ENCODE peak calls at places on chromosomes 3 and 15, in seven cellular contexts. One of them, this sample, is unnamed.

GRCh38 chr3:177629276-177629675 is 432.0 kb upstream of the TBL1XR1 start:
- DNase-seq in neuronal stem cell: no peak
- DNase-seq in SK-N-SH: no peak
- DNase-seq in choroid plexus epithelial cell: no peak
- DNase-seq in AG09309: no peak
- DNase-seq in heart left ventricle: no peak
- DNase-seq in HepG2: no peak
- DNase-seq in this sample: no peak

GRCh38 chr3:117817103-117817502 is 1107.5 kb downstream of the TUSC7 start:
- DNase-seq in neuronal stem cell: no peak
- DNase-seq in SK-N-SH: no peak
- DNase-seq in choroid plexus epithelial cell: no peak
- DNase-seq in AG09309: no peak
- DNase-seq in heart left ventricle: no peak
- DNase-seq in HepG2: no peak
- DNase-seq in this sample: no peak

GRCh38 chr15:65383991-65384390 is 6.2 kb upstream of the IGDCC3 start:
- DNase-seq in neuronal stem cell: no peak
- DNase-seq in SK-N-SH: no peak
- DNase-seq in choroid plexus epithelial cell: no peak
- DNase-seq in AG09309: no peak
- DNase-seq in heart left ventricle: no peak
- DNase-seq in HepG2: no peak
- DNase-seq in this sample: no peak

GRCh38 chr3:57652203-57652602 is 40.7 kb downstream of the DENND6A start:
- DNase-seq in neuronal stem cell: no peak
- DNase-seq in SK-N-SH: no peak
- DNase-seq in choroid plexus epithelial cell: peak; percentile 23
- DNase-seq in AG09309: no peak
- DNase-seq in heart left ventricle: no peak
- DNase-seq in HepG2: no peak
- DNase-seq in this sample: no peak

GRCh38 chr15:38521316-38521715 is 43.3 kb downstream of the RASGRP1 start:
- DNase-seq in neuronal stem cell: no peak
- DNase-seq in SK-N-SH: peak; percentile 9
- DNase-seq in choroid plexus epithelial cell: no peak
- DNase-seq in AG09309: no peak
- DNase-seq in heart left ventricle: no peak
- DNase-seq in HepG2: no peak
- DNase-seq in this sample: no peak

GRCh38 chr3:107372506-107372905 is 4.7 kb upstream of the CCDC54 start:
- DNase-seq in neuronal stem cell: no peak
- DNase-seq in SK-N-SH: no peak
- DNase-seq in choroid plexus epithelial cell: no peak
- DNase-seq in AG09309: no peak
- DNase-seq in heart left ventricle: no peak
- DNase-seq in HepG2: no peak
- DNase-seq in this sample: no peak

GRCh38 chr3:136326316-136326715 is 76.2 kb downstream of the PCCB start:
- DNase-seq in neuronal stem cell: no peak
- DNase-seq in SK-N-SH: no peak
- DNase-seq in choroid plexus epithelial cell: no peak
- DNase-seq in AG09309: no peak
- DNase-seq in heart left ventricle: no peak
- DNase-seq in HepG2: no peak
- DNase-seq in this sample: no peak

GRCh38 chr15:95972136-95972553 is 358.4 kb upstream of the NR2F2 start:
- DNase-seq in neuronal stem cell: no peak
- DNase-seq in SK-N-SH: no peak
- DNase-seq in choroid plexus epithelial cell: peak; percentile 91
- DNase-seq in AG09309: peak; percentile 79
- DNase-seq in heart left ventricle: no peak
- DNase-seq in HepG2: no peak
- DNase-seq in this sample: peak; percentile 16

GRCh38 chr3:69325151-69325550 is 60.7 kb downstream of the FRMD4B start:
- DNase-seq in neuronal stem cell: no peak
- DNase-seq in SK-N-SH: no peak
- DNase-seq in choroid plexus epithelial cell: no peak
- DNase-seq in AG09309: no peak
- DNase-seq in heart left ventricle: no peak
- DNase-seq in HepG2: no peak
- DNase-seq in this sample: no peak

GRCh38 chr3:185152433-185153169 is at the start of gene C3orf70:
- DNase-seq in neuronal stem cell: peak; percentile 54
- DNase-seq in SK-N-SH: peak; percentile 88
- DNase-seq in choroid plexus epithelial cell: peak; percentile 47
- DNase-seq in AG09309: no peak
- DNase-seq in heart left ventricle: peak; percentile 64
- DNase-seq in HepG2: no peak
- DNase-seq in this sample: peak; percentile 9

GRCh38 chr3:69370945-69371301 is 15.0 kb downstream of the FRMD4B start:
- DNase-seq in neuronal stem cell: no peak
- DNase-seq in SK-N-SH: no peak
- DNase-seq in choroid plexus epithelial cell: no peak
- DNase-seq in AG09309: no peak
- DNase-seq in heart left ventricle: no peak
- DNase-seq in HepG2: no peak
- DNase-seq in this sample: no peak

GRCh38 chr15:55106155-55106554 is 90.6 kb downstream of the RSL24D1 start:
- DNase-seq in neuronal stem cell: no peak
- DNase-seq in SK-N-SH: no peak
- DNase-seq in choroid plexus epithelial cell: no peak
- DNase-seq in AG09309: no peak
- DNase-seq in heart left ventricle: no peak
- DNase-seq in HepG2: no peak
- DNase-seq in this sample: no peak

GRCh38 chr3:133999891-134000685 is 29.6 kb downstream of the SLCO2A1 start:
- DNase-seq in neuronal stem cell: no peak
- DNase-seq in SK-N-SH: no peak
- DNase-seq in choroid plexus epithelial cell: no peak
- DNase-seq in AG09309: no peak
- DNase-seq in heart left ventricle: no peak
- DNase-seq in HepG2: no peak
- DNase-seq in this sample: no peak

GRCh38 chr3:133996996-133997395 is 32.7 kb downstream of the SLCO2A1 start:
- DNase-seq in neuronal stem cell: no peak
- DNase-seq in SK-N-SH: no peak
- DNase-seq in choroid plexus epithelial cell: no peak
- DNase-seq in AG09309: no peak
- DNase-seq in heart left ventricle: no peak
- DNase-seq in HepG2: no peak
- DNase-seq in this sample: no peak

GRCh38 chr3:133997871-133998635 is 31.7 kb downstream of the SLCO2A1 start:
- DNase-seq in neuronal stem cell: no peak
- DNase-seq in SK-N-SH: no peak
- DNase-seq in choroid plexus epithelial cell: no peak
- DNase-seq in AG09309: no peak
- DNase-seq in heart left ventricle: no peak
- DNase-seq in HepG2: no peak
- DNase-seq in this sample: no peak

GRCh38 chr3:134001251-134001650 is 28.5 kb downstream of the SLCO2A1 start:
- DNase-seq in neuronal stem cell: no peak
- DNase-seq in SK-N-SH: no peak
- DNase-seq in choroid plexus epithelial cell: no peak
- DNase-seq in AG09309: no peak
- DNase-seq in heart left ventricle: no peak
- DNase-seq in HepG2: no peak
- DNase-seq in this sample: no peak

GRCh38 chr3:133998691-133999241 is 31.0 kb downstream of the SLCO2A1 start:
- DNase-seq in neuronal stem cell: no peak
- DNase-seq in SK-N-SH: no peak
- DNase-seq in choroid plexus epithelial cell: no peak
- DNase-seq in AG09309: no peak
- DNase-seq in heart left ventricle: no peak
- DNase-seq in HepG2: no peak
- DNase-seq in this sample: no peak
- H3K4me3 ChIP-seq in neuronal stem cell: no peak overlapping the region
- H3K4me3 ChIP-seq in SK-N-SH: no peak overlapping the region
- H3K4me3 ChIP-seq in choroid plexus epithelial cell: no peak overlapping the region
- H3K4me3 ChIP-seq in AG09309: no peak overlapping the region
- H3K4me3 ChIP-seq in heart left ventricle: no peak overlapping the region
- H3K4me3 ChIP-seq in HepG2: no peak overlapping the region
- H3K4me3 ChIP-seq in this sample: no peak overlapping the region

GRCh38 chr3:49131040-49131439 is 1.8 kb downstream of the LAMB2 start:
- DNase-seq in neuronal stem cell: no peak
- DNase-seq in SK-N-SH: no peak
- DNase-seq in choroid plexus epithelial cell: no peak
- DNase-seq in AG09309: no peak
- DNase-seq in heart left ventricle: no peak
- DNase-seq in HepG2: no peak
- DNase-seq in this sample: no peak

GRCh38 chr3:49131576-49131975 is 1.3 kb downstream of the LAMB2 start:
- DNase-seq in neuronal stem cell: no peak
- DNase-seq in SK-N-SH: no peak
- DNase-seq in choroid plexus epithelial cell: no peak
- DNase-seq in AG09309: no peak
- DNase-seq in heart left ventricle: no peak
- DNase-seq in HepG2: no peak
- DNase-seq in this sample: no peak

GRCh38 chr3:49133226-49133951 is 539 bp upstream of the LAMB2 start:
- DNase-seq in neuronal stem cell: peak; percentile 85
- DNase-seq in SK-N-SH: peak; percentile 89
- DNase-seq in choroid plexus epithelial cell: peak; percentile 92
- DNase-seq in AG09309: peak; percentile 62
- DNase-seq in heart left ventricle: peak; percentile 91
- DNase-seq in HepG2: peak; percentile 80
- DNase-seq in this sample: peak; percentile 76

GRCh38 chr3:49132073-49132436 is 795 bp downstream of the LAMB2 start:
- DNase-seq in neuronal stem cell: no peak
- DNase-seq in SK-N-SH: no peak
- DNase-seq in choroid plexus epithelial cell: no peak
- DNase-seq in AG09309: no peak
- DNase-seq in heart left ventricle: no peak
- DNase-seq in HepG2: no peak
- DNase-seq in this sample: no peak

GRCh38 chr3:49132437-49133225 is at the start of gene LAMB2:
- DNase-seq in neuronal stem cell: peak; percentile 83
- DNase-seq in SK-N-SH: peak; percentile 86
- DNase-seq in choroid plexus epithelial cell: peak; percentile 76
- DNase-seq in AG09309: peak; percentile 58
- DNase-seq in heart left ventricle: peak; percentile 86
- DNase-seq in HepG2: peak; percentile 79
- DNase-seq in this sample: peak; percentile 37
- H3K4me3 ChIP-seq in neuronal stem cell: peak within 1 kb of the TSS; percentile 84
- H3K4me3 ChIP-seq in SK-N-SH: peak within 1 kb of the TSS; percentile 81
- H3K4me3 ChIP-seq in choroid plexus epithelial cell: peak within 1 kb of the TSS; percentile 92
- H3K4me3 ChIP-seq in AG09309: peak within 1 kb of the TSS; percentile 83
- H3K4me3 ChIP-seq in heart left ventricle: peak within 1 kb of the TSS; percentile 88
- H3K4me3 ChIP-seq in HepG2: peak within 1 kb of the TSS; percentile 72
- H3K4me3 ChIP-seq in this sample: peak within 1 kb of the TSS; percentile 94

GRCh38 chr15:40469776-40470390 is 901 bp upstream of the CHST14 start:
- DNase-seq in neuronal stem cell: no peak
- DNase-seq in SK-N-SH: peak; percentile 46
- DNase-seq in choroid plexus epithelial cell: no peak
- DNase-seq in AG09309: no peak
- DNase-seq in heart left ventricle: no peak
- DNase-seq in HepG2: no peak
- DNase-seq in this sample: no peak
- H3K4me3 ChIP-seq in neuronal stem cell: peak overlapping the region; percentile 73
- H3K4me3 ChIP-seq in SK-N-SH: peak overlapping the region; percentile 51
- H3K4me3 ChIP-seq in choroid plexus epithelial cell: no peak overlapping the region
- H3K4me3 ChIP-seq in AG09309: no peak overlapping the region
- H3K4me3 ChIP-seq in heart left ventricle: peak overlapping the region; percentile 85
- H3K4me3 ChIP-seq in HepG2: no peak overlapping the region
- H3K4me3 ChIP-seq in this sample: peak overlapping the region; percentile 67

GRCh38 chr15:51736069-51736468 is 1.4 kb downstream of the LYSMD2 start:
- DNase-seq in neuronal stem cell: no peak
- DNase-seq in SK-N-SH: peak; percentile 14
- DNase-seq in choroid plexus epithelial cell: no peak
- DNase-seq in AG09309: no peak
- DNase-seq in heart left ventricle: no peak
- DNase-seq in HepG2: no peak
- DNase-seq in this sample: no peak
- H3K4me3 ChIP-seq in neuronal stem cell: no peak overlapping the region
- H3K4me3 ChIP-seq in SK-N-SH: peak overlapping the region; percentile 51
- H3K4me3 ChIP-seq in choroid plexus epithelial cell: no peak overlapping the region
- H3K4me3 ChIP-seq in AG09309: no peak overlapping the region
- H3K4me3 ChIP-seq in heart left ventricle: peak overlapping the region; percentile 74
- H3K4me3 ChIP-seq in HepG2: no peak overlapping the region
- H3K4me3 ChIP-seq in this sample: no peak overlapping the region

GRCh38 chr3:44509393-44509921 is 32.0 kb upstream of the ZNF445 start:
- DNase-seq in neuronal stem cell: peak; percentile 17
- DNase-seq in SK-N-SH: peak; percentile 30
- DNase-seq in choroid plexus epithelial cell: peak; percentile 8
- DNase-seq in AG09309: no peak
- DNase-seq in heart left ventricle: no peak
- DNase-seq in HepG2: no peak
- DNase-seq in this sample: no peak
- H3K4me3 ChIP-seq in neuronal stem cell: peak overlapping the region; percentile 70
- H3K4me3 ChIP-seq in SK-N-SH: peak overlapping the region; percentile 96
- H3K4me3 ChIP-seq in choroid plexus epithelial cell: peak overlapping the region; percentile 64
- H3K4me3 ChIP-seq in AG09309: peak overlapping the region; percentile 56
- H3K4me3 ChIP-seq in heart left ventricle: peak overlapping the region; percentile 99
- H3K4me3 ChIP-seq in HepG2: peak overlapping the region; percentile 99
- H3K4me3 ChIP-seq in this sample: peak overlapping the region; percentile 85

DNA sequence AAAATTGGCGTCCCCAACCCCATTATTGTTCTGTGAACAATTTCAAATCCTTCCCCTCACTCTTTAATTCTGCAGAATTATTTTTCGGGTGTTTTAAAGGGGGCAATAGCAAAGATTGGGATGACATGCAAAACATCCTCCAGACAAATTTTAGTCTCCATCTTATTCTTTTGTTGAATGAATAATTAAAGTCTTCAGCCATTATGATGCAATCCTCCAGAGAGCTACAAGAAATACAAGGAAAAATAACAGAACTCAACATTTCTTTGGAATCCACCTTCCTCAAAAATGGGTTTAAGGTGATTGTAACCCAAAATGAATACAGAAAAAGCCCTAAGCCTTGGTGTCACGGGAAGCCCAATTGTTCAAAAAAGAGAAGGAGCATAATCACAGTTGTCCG is 49.9 kb downstream of the FOXP1 start:
- DNase-seq in neuronal stem cell: no peak
- DNase-seq in SK-N-SH: no peak
- DNase-seq in choroid plexus epithelial cell: no peak
- DNase-seq in AG09309: no peak
- DNase-seq in heart left ventricle: no peak
- DNase-seq in HepG2: no peak
- DNase-seq in this sample: no peak
- H3K4me3 ChIP-seq in neuronal stem cell: no peak overlapping the region
- H3K4me3 ChIP-seq in SK-N-SH: no peak overlapping the region
- H3K4me3 ChIP-seq in choroid plexus epithelial cell: no peak overlapping the region
- H3K4me3 ChIP-seq in AG09309: no peak overlapping the region
- H3K4me3 ChIP-seq in heart left ventricle: no peak overlapping the region
- H3K4me3 ChIP-seq in HepG2: no peak overlapping the region
- H3K4me3 ChIP-seq in this sample: no peak overlapping the region

DNA sequence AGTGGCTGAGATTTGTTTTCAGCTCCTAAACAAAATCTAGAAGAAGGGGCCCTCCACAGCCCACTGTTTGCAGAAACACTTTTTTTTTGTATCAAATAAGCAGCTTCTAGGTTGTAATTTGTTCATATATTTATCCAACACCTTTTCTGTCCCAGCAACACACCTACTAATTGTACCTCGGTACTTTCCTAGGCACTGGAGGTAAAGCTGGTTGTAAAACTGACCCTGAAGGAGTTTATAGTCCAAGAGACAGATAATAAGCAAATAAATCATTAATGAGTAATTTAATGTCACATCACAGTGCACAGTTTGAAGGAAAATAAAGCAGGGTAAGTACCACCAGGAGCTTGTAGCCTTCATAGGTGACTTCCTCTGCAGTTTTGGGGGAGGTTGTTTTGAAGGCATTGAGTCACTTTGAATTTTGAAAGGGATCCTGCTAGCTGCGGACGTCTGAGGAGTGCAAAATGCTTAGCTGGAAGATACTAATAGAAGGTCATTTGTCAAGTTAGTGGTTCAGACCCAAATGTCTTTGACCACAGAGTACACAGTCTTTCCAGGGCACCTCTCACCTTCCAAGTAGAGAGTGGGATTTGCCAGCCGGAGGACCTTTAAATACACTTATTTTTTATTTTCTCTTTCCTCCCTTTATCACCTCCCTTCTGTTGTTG is 53.7 kb downstream of the CMSS1 start:
- DNase-seq in neuronal stem cell: no peak
- DNase-seq in SK-N-SH: no peak
- DNase-seq in choroid plexus epithelial cell: no peak
- DNase-seq in AG09309: no peak
- DNase-seq in heart left ventricle: no peak
- DNase-seq in HepG2: no peak
- DNase-seq in this sample: no peak
- H3K4me3 ChIP-seq in neuronal stem cell: no peak overlapping the region
- H3K4me3 ChIP-seq in SK-N-SH: peak overlapping the region; percentile 18
- H3K4me3 ChIP-seq in choroid plexus epithelial cell: no peak overlapping the region
- H3K4me3 ChIP-seq in AG09309: no peak overlapping the region
- H3K4me3 ChIP-seq in heart left ventricle: peak overlapping the region; percentile 35
- H3K4me3 ChIP-seq in HepG2: peak overlapping the region; percentile 43
- H3K4me3 ChIP-seq in this sample: no peak overlapping the region

This sample was measured in astrocyte of the cerebellum.